ENCODE peak calls at places on chromosomes 3 and 15, in ten cellular contexts. Z is fibroblast of lung, M is GM12865, E is psoas muscle, R is right atrium auricular region, N is fibroblast of pulmonary artery, D is HCT116, A is cardiac fibroblast, L is right lobe of liver, J is bronchial epithelial cell. Q is an unnamed sample.

GRCh38 chr3:48411041-48411588 is 18.8 kb downstream of the PLXNB1 start:
- DNase-seq in R (no peak), N (no peak), L (no peak), M (no peak), A (no peak), Z (no peak), D (no peak), E (no peak), J (no peak), Q (no peak)

GRCh38 chr3:160343132-160343531 is 55.9 kb downstream of the IFT80 start:
- DNase-seq in D (no peak), L (no peak), N (peak; percentile 39), R (no peak), E (no peak), Z (peak; percentile 49), M (peak; percentile 1), J (peak; percentile 37), A (peak; percentile 42), Q (no peak)

GRCh38 chr3:57966823-57967222 is 41.4 kb upstream of the FLNB start:
- DNase-seq in A (peak; percentile 79), Z (peak; percentile 67), M (no peak), D (no peak), N (peak; percentile 84), J (no peak), E (no peak), R (no peak), L (no peak), Q (no peak)

GRCh38 chr15:56244237-56244810 is 645 bp upstream of the RFX7 start:
- DNase-seq in N (peak; percentile 76), M (peak; percentile 86), L (peak; percentile 61), J (peak; percentile 89), E (peak; percentile 20), R (peak; percentile 61), D (no peak), Z (peak; percentile 77), A (peak; percentile 80), Q (no peak)

GRCh38 chr15:35736150-35736549 is 190.2 kb upstream of the DPH6 start:
- DNase-seq in Z (peak; percentile 54), J (peak; percentile 80), E (no peak), L (no peak), N (peak; percentile 60), D (no peak), A (peak; percentile 31), M (no peak), R (no peak), Q (no peak)

GRCh38 chr3:112391648-112392047 is 58.7 kb downstream of the CD200 start:
- DNase-seq in N (peak; percentile 90), E (no peak), M (no peak), L (no peak), A (peak; percentile 85), R (no peak), J (no peak), Z (no peak), D (no peak), Q (no peak)

GRCh38 chr3:172307143-172307560 is 141.1 kb downstream of the GHSR start:
- DNase-seq in A (peak; percentile 44), L (no peak), M (no peak), E (no peak), D (no peak), N (peak; percentile 54), R (no peak), Z (peak; percentile 42), J (peak; percentile 72), Q (no peak)

GRCh38 chr3:191280111-191280510 is 49.1 kb upstream of the CCDC50 start:
- DNase-seq in J (no peak), M (no peak), E (no peak), A (no peak), R (no peak), N (no peak), D (no peak), Z (no peak), L (no peak), Q (no peak)

GRCh38 chr3:57161131-57161538 is 4.0 kb downstream of the IL17RD start:
- DNase-seq in L (no peak), A (peak; percentile 65), D (no peak), R (no peak), E (no peak), J (no peak), Z (peak; percentile 68), M (no peak), N (peak; percentile 58), Q (no peak)

GRCh38 chr3:5301671-5302297 is 114.3 kb downstream of the EDEM1 start:
- DNase-seq in L (no peak), A (no peak), D (no peak), J (peak; percentile 34), E (no peak), N (no peak), R (no peak), Z (no peak), M (no peak), Q (no peak)

GRCh38 chr3:43770426-43771103 is 79.8 kb downstream of the ABHD5 start:
- DNase-seq in Z (no peak), A (peak; percentile 54), R (peak; percentile 92), J (peak; percentile 41), M (no peak), E (peak; percentile 57), D (no peak), L (peak; percentile 64), N (peak; percentile 36), Q (no peak)

GRCh38 chr3:128430731-128431130 is 36.0 kb downstream of the DNAJB8 start:
- DNase-seq in N (no peak), A (no peak), M (no peak), L (no peak), D (no peak), J (no peak), R (no peak), E (no peak), Z (no peak), Q (no peak)

GRCh38 chr15:29734917-29735572 is 87.2 kb downstream of the TJP1 start:
- DNase-seq in M (peak; percentile 28), Z (no peak), A (no peak), L (no peak), N (no peak), D (peak; percentile 31), J (peak; percentile 67), E (no peak), R (no peak), Q (no peak)

GRCh38 chr3:141000027-141000663 is 51.0 kb upstream of the SPSB4 start:
- DNase-seq in A (peak; percentile 65), M (peak; percentile 60), E (peak; percentile 63), L (peak; percentile 66), Z (peak; percentile 52), N (peak; percentile 64), R (peak; percentile 65), D (peak; percentile 54), J (peak; percentile 53), Q (no peak)

GRCh38 chr3:187518616-187519015 is 150.4 kb downstream of the RTP4 start:
- DNase-seq in A (no peak), E (no peak), M (no peak), D (no peak), N (no peak), J (no peak), Z (no peak), L (no peak), R (no peak), Q (no peak)
- H3K4me3 ChIP-seq in A (no peak overlapping the region), E (no peak overlapping the region), M (no peak overlapping the region), D (no peak overlapping the region), N (no peak overlapping the region), J (no peak overlapping the region), Z (no peak overlapping the region), L (no peak overlapping the region), R (no peak overlapping the region), Q (no peak overlapping the region)

GRCh38 chr15:24269166-24269571 is 406.4 kb upstream of the NPAP1 start:
- DNase-seq in J (peak; percentile 5), N (no peak), R (no peak), A (no peak), L (no peak), D (no peak), E (no peak), M (no peak), Z (no peak), Q (no peak)
- TF ChIP-seq CTCF in J (no peak), N (no peak), R (no peak), A (no peak), L (no peak), D (no peak), E (no peak), M (no peak), Z (no peak), Q (no peak)

GRCh38 chr3:138465451-138465850 is 31.0 kb downstream of the ESYT3 start:
- DNase-seq in M (no peak), Z (no peak), N (no peak), R (no peak), L (no peak), E (no peak), D (no peak), A (no peak), J (no peak), Q (no peak)
- H3K4me3 ChIP-seq in M (no peak overlapping the region), Z (no peak overlapping the region), N (no peak overlapping the region), R (no peak overlapping the region), L (no peak overlapping the region), E (no peak overlapping the region), D (no peak overlapping the region), A (no peak overlapping the region), J (no peak overlapping the region), Q (no peak overlapping the region)

GRCh38 chr3:136075816-136076215 is 110.3 kb downstream of the PPP2R3A start:
- DNase-seq in M (no peak), D (no peak), L (no peak), N (peak; percentile 52), R (no peak), A (peak; percentile 64), J (no peak), E (no peak), Z (peak; percentile 58), Q (no peak)

GRCh38 chr3:136074546-136074945 is 109.0 kb downstream of the PPP2R3A start:
- DNase-seq in N (peak; percentile 17), A (peak; percentile 34), M (no peak), L (no peak), E (no peak), R (no peak), J (no peak), D (no peak), Z (peak; percentile 26), Q (no peak)

GRCh38 chr3:136075218-136075808 is 109.8 kb downstream of the PPP2R3A start:
- DNase-seq in R (peak; percentile 81), D (peak; percentile 51), L (no peak), E (peak; percentile 57), Z (peak; percentile 89), N (peak; percentile 91), A (peak; percentile 90), J (peak; percentile 74), M (peak; percentile 81), Q (peak; percentile 37)

DNA sequence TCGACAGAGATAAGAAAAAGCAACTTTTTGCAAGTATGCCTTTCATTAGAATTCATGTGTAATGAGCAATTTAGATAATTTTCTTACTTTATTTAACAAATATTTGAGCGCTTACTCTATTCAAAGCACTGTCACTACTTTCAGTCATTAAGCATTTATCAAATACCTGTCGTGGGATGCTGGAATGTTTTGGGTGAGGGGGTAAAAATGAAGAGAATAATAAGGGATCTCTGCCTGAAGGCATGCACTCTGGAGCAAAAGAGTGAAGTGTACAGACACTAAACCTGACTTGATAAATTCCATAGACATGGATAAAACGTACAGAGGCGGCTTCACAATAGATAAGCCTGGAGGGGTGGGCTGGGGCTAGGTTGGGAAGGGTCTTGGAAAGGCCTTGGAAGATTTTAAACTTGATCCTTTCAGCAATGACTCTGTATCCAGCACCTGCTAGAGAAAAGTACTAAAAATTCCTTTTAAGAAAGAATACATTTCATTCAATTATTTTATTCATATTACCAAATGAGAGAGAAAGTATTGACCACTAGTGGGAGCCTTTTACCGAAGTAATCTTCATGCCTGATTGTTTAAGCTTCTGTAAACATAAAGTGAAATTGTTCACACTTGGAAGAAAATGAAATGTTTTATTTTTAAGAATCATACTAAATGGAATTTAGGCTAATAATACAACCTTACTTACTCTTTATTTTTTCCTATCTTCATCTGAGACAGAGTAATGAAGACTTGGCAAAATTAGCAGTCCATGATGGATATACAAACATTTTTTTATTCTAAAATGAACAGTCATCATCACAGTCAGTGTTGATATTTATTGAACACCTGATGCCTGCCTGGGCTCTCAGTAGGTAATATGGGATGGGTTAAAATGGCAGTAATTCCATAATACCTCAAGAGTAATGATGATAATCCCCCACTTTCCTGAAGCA is 113.2 kb downstream of the PPP2R3A start:
- DNase-seq in E (no peak), J (peak; percentile 47), A (peak; percentile 67), M (peak; percentile 47), R (no peak), L (no peak), D (no peak), Z (peak; percentile 59), N (peak; percentile 60), Q (no peak)
- TF ChIP-seq CTCF in E (peak; percentile 65), J (peak; percentile 26), A (peak; percentile 62), M (peak; percentile 54), R (peak; percentile 70), L (peak; percentile 74), D (peak; percentile 65), Z (peak; percentile 67), N (peak; percentile 75), Q (peak; percentile 52)